ENCODE peak calls at places on chromosomes 6 and 20, in five cellular contexts. One of them, this sample, is unnamed.

GRCh38 chr6:156816505-156816904 is 39.3 kb downstream of the ARID1B start:
- DNase-seq in activated CD8-positive, alpha-beta memory T cell treated with anti-CD3 and anti-CD28 coated beads for 4 hours: no peak
- DNase-seq in RCC 7860: no peak
- DNase-seq in fibroblast of villous mesenchyme: peak; percentile 76
- DNase-seq in NCI-H1417: no peak
- DNase-seq in this sample: no peak

GRCh38 chr20:45181639-45182038 is 6.9 kb downstream of the PI3 start:
- DNase-seq in activated CD8-positive, alpha-beta memory T cell treated with anti-CD3 and anti-CD28 coated beads for 4 hours: no peak
- DNase-seq in RCC 7860: no peak
- DNase-seq in fibroblast of villous mesenchyme: no peak
- DNase-seq in NCI-H1417: no peak
- DNase-seq in this sample: no peak

GRCh38 chr6:145247677-145248419 is 487.5 kb downstream of the EPM2A start:
- DNase-seq in NCI-H1417: no peak
- DNase-seq in fibroblast of villous mesenchyme: peak; percentile 56
- DNase-seq in activated CD8-positive, alpha-beta memory T cell treated with anti-CD3 and anti-CD28 coated beads for 4 hours: no peak
- DNase-seq in RCC 7860: no peak
- DNase-seq in this sample: no peak

GRCh38 chr20:63946986-63947637 is 9.1 kb downstream of the UCKL1 start:
- DNase-seq in fibroblast of villous mesenchyme: no peak
- DNase-seq in activated CD8-positive, alpha-beta memory T cell treated with anti-CD3 and anti-CD28 coated beads for 4 hours: no peak
- DNase-seq in RCC 7860: no peak
- DNase-seq in NCI-H1417: no peak
- DNase-seq in this sample: no peak

GRCh38 chr6:136031982-136032381 is 180.5 kb downstream of the PDE7B start:
- DNase-seq in RCC 7860: no peak
- DNase-seq in fibroblast of villous mesenchyme: peak; percentile 71
- DNase-seq in NCI-H1417: no peak
- DNase-seq in activated CD8-positive, alpha-beta memory T cell treated with anti-CD3 and anti-CD28 coated beads for 4 hours: no peak
- DNase-seq in this sample: no peak

GRCh38 chr6:43495409-43495941 is 14.7 kb downstream of the LRRC73 start:
- DNase-seq in activated CD8-positive, alpha-beta memory T cell treated with anti-CD3 and anti-CD28 coated beads for 4 hours: no peak
- DNase-seq in NCI-H1417: no peak
- DNase-seq in fibroblast of villous mesenchyme: no peak
- DNase-seq in RCC 7860: no peak
- DNase-seq in this sample: no peak

GRCh38 chr20:57475388-57476072 is 49.4 kb downstream of the CTCFL start:
- DNase-seq in RCC 7860: no peak
- DNase-seq in NCI-H1417: no peak
- DNase-seq in fibroblast of villous mesenchyme: no peak
- DNase-seq in activated CD8-positive, alpha-beta memory T cell treated with anti-CD3 and anti-CD28 coated beads for 4 hours: no peak
- DNase-seq in this sample: no peak

GRCh38 chr6:148720371-148720770 is 26.5 kb upstream of the UST start:
- DNase-seq in fibroblast of villous mesenchyme: peak; percentile 20
- DNase-seq in activated CD8-positive, alpha-beta memory T cell treated with anti-CD3 and anti-CD28 coated beads for 4 hours: no peak
- DNase-seq in RCC 7860: peak; percentile 48
- DNase-seq in NCI-H1417: no peak
- DNase-seq in this sample: no peak

GRCh38 chr6:106897580-106897979 is 76.9 kb downstream of the CD24 start:
- DNase-seq in NCI-H1417: no peak
- DNase-seq in RCC 7860: no peak
- DNase-seq in fibroblast of villous mesenchyme: no peak
- DNase-seq in activated CD8-positive, alpha-beta memory T cell treated with anti-CD3 and anti-CD28 coated beads for 4 hours: no peak
- DNase-seq in this sample: no peak

GRCh38 chr20:3751664-3752385 is 15.7 kb downstream of the ADISSP start:
- DNase-seq in NCI-H1417: peak; percentile 82
- DNase-seq in fibroblast of villous mesenchyme: peak; percentile 42
- DNase-seq in RCC 7860: no peak
- DNase-seq in activated CD8-positive, alpha-beta memory T cell treated with anti-CD3 and anti-CD28 coated beads for 4 hours: no peak
- DNase-seq in this sample: no peak

GRCh38 chr6:28988536-28989415 is 16.3 kb downstream of the ZNF311 start:
- DNase-seq in NCI-H1417: no peak
- DNase-seq in activated CD8-positive, alpha-beta memory T cell treated with anti-CD3 and anti-CD28 coated beads for 4 hours: peak; percentile 46
- DNase-seq in fibroblast of villous mesenchyme: peak; percentile 74
- DNase-seq in RCC 7860: no peak
- DNase-seq in this sample: no peak

GRCh38 chr20:5073154-5074049 is 46.4 kb downstream of the PCNA start:
- DNase-seq in fibroblast of villous mesenchyme: peak; percentile 20
- DNase-seq in NCI-H1417: peak; percentile 10
- DNase-seq in activated CD8-positive, alpha-beta memory T cell treated with anti-CD3 and anti-CD28 coated beads for 4 hours: no peak
- DNase-seq in RCC 7860: peak; percentile 41
- DNase-seq in this sample: no peak

GRCh38 chr6:97947841-97948240 is 664.8 kb upstream of the MMS22L start:
- DNase-seq in fibroblast of villous mesenchyme: peak; percentile 2
- DNase-seq in activated CD8-positive, alpha-beta memory T cell treated with anti-CD3 and anti-CD28 coated beads for 4 hours: no peak
- DNase-seq in RCC 7860: peak; percentile 75
- DNase-seq in NCI-H1417: no peak
- DNase-seq in this sample: peak; percentile 31

GRCh38 chr6:40997256-40997957 is 41.6 kb downstream of the UNC5CL start:
- DNase-seq in activated CD8-positive, alpha-beta memory T cell treated with anti-CD3 and anti-CD28 coated beads for 4 hours: no peak
- DNase-seq in RCC 7860: peak; percentile 94
- DNase-seq in fibroblast of villous mesenchyme: peak; percentile 56
- DNase-seq in NCI-H1417: peak; percentile 40
- DNase-seq in this sample: no peak